ENCODE peak calls at places on chromosome 6, in four cellular contexts. One of them, this sample, is unnamed.

GRCh38 chr6:85669735-85670194 is 27.1 kb upstream of the SYNCRIP start:
- DNase-seq in IMR-90: peak
- DNase-seq in K562: no peak
- DNase-seq in A549: no peak
- DNase-seq in this sample: peak

GRCh38 chr6:155486795-155487294 is 31.2 kb upstream of the NOX3 start:
- DNase-seq in IMR-90: no peak
- DNase-seq in K562: no peak
- DNase-seq in A549: no peak
- DNase-seq in this sample: no peak

GRCh38 chr6:6633898-6634734 is 45.6 kb downstream of the LY86 start:
- DNase-seq in IMR-90: no peak
- DNase-seq in K562: no peak
- DNase-seq in A549: no peak
- DNase-seq in this sample: no peak

GRCh38 chr6:118986312-118986711 is 51.4 kb upstream of the MCM9 start:
- DNase-seq in IMR-90: no peak
- DNase-seq in K562: no peak
- DNase-seq in A549: no peak
- DNase-seq in this sample: no peak

GRCh38 chr6:16043171-16044142 is 85.4 kb upstream of the MYLIP start:
- DNase-seq in IMR-90: no peak
- DNase-seq in K562: no peak
- DNase-seq in A549: no peak
- DNase-seq in this sample: peak

GRCh38 chr6:22017272-22017671 is 279.6 kb downstream of the PRL start:
- DNase-seq in IMR-90: peak
- DNase-seq in K562: no peak
- DNase-seq in A549: no peak
- DNase-seq in this sample: no peak

GRCh38 chr6:64037421-64037820 is 401.8 kb downstream of the PHF3 start:
- DNase-seq in IMR-90: peak
- DNase-seq in K562: no peak
- DNase-seq in A549: no peak
- DNase-seq in this sample: no peak

GRCh38 chr6:21340563-21340962 is 253.0 kb upstream of the SOX4 start:
- DNase-seq in IMR-90: no peak
- DNase-seq in K562: no peak
- DNase-seq in A549: no peak
- DNase-seq in this sample: no peak

GRCh38 chr6:116280161-116280959 is 630 bp upstream of the TSPYL1 start:
- DNase-seq in IMR-90: peak
- DNase-seq in K562: no peak
- DNase-seq in A549: peak
- DNase-seq in this sample: no peak

DNA sequence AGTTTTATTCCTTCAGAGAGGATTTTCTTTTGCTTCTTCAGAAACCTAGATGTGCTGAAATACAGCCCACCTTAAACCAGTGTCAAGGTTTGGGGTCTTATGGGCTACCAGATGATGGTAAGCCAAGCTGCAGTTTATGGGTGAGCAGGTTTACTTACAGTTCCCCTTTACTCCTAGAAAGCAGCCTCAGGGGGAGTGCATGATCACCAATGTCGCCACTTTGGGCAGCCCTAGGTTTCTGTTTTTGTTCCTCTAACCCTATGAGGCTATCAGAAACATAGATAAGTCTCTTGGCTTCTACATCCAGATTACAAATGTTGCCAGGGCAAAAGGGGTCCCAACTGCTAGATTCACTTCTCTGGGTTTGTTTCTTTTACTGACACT is 67.2 kb downstream of the TRIM27 start:
- DNase-seq in IMR-90: no peak
- DNase-seq in K562: no peak
- DNase-seq in A549: no peak
- DNase-seq in this sample: no peak
- TF ChIP-seq ELK1 in IMR-90: no peak
- TF ChIP-seq ELK1 in K562: no peak
- TF ChIP-seq ELK1 in A549: no peak
- TF ChIP-seq ELK1 in this sample: no peak

GRCh38 chr6:134455319-134455718 is 137.4 kb upstream of the SGK1 start:
- DNase-seq in IMR-90: no peak
- DNase-seq in K562: no peak
- DNase-seq in A549: no peak
- DNase-seq in this sample: no peak

GRCh38 chr6:134456284-134456683 is 138.4 kb upstream of the SGK1 start:
- DNase-seq in IMR-90: no peak
- DNase-seq in K562: no peak
- DNase-seq in A549: no peak
- DNase-seq in this sample: no peak

GRCh38 chr6:134454794-134455193 is 136.9 kb upstream of the SGK1 start:
- DNase-seq in IMR-90: peak
- DNase-seq in K562: no peak
- DNase-seq in A549: no peak
- DNase-seq in this sample: no peak

GRCh38 chr6:134457941-134458340 is 140.0 kb upstream of the SGK1 start:
- DNase-seq in IMR-90: no peak
- DNase-seq in K562: no peak
- DNase-seq in A549: peak
- DNase-seq in this sample: no peak

GRCh38 chr6:134458857-134459657 is 141.1 kb upstream of the SGK1 start:
- DNase-seq in IMR-90: no peak
- DNase-seq in K562: no peak
- DNase-seq in A549: no peak
- DNase-seq in this sample: no peak
- TF ChIP-seq ELK1 in IMR-90: no peak
- TF ChIP-seq ELK1 in K562: no peak
- TF ChIP-seq ELK1 in A549: no peak
- TF ChIP-seq ELK1 in this sample: no peak

GRCh38 chr6:169175360-169175887 is 78.2 kb downstream of the THBS2 start:
- DNase-seq in IMR-90: no peak
- DNase-seq in K562: no peak
- DNase-seq in A549: no peak
- DNase-seq in this sample: no peak
- TF ChIP-seq ELK1 in IMR-90: no peak
- TF ChIP-seq ELK1 in K562: no peak
- TF ChIP-seq ELK1 in A549: no peak
- TF ChIP-seq ELK1 in this sample: no peak

GRCh38 chr6:56733298-56733697 is 90.6 kb upstream of the DST start:
- DNase-seq in IMR-90: no peak
- DNase-seq in K562: no peak
- DNase-seq in A549: no peak
- DNase-seq in this sample: no peak

GRCh38 chr6:56730663-56731529 is 88.2 kb upstream of the DST start:
- DNase-seq in IMR-90: peak
- DNase-seq in K562: no peak
- DNase-seq in A549: no peak
- DNase-seq in this sample: no peak

GRCh38 chr6:56732517-56732916 is 89.8 kb upstream of the DST start:
- DNase-seq in IMR-90: no peak
- DNase-seq in K562: no peak
- DNase-seq in A549: no peak
- DNase-seq in this sample: no peak

GRCh38 chr6:56727097-56727845 is 84.6 kb upstream of the DST start:
- DNase-seq in IMR-90: no peak
- DNase-seq in K562: no peak
- DNase-seq in A549: no peak
- DNase-seq in this sample: no peak

DNA sequence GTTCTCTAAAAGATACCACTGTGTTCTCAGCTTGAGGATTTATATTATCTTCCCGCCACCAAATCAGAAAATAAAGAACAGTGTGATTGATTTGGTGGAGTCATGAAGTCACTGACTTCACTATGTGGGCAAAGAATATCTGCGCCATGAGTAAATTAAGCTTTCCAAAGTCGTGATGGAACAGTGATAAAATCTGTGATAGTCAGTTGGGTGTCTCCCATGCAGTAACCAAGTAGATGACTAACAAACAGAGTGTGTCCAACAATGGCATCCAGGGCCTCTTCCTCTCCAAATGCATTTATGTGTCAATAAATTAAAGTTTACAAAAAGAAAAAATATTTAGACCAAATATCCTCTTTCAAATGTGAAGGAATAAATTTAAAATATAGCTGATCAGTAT is 87.0 kb upstream of the DST start:
- DNase-seq in IMR-90: peak
- DNase-seq in K562: no peak
- DNase-seq in A549: no peak
- DNase-seq in this sample: no peak
- TF ChIP-seq ELK1 in IMR-90: no peak
- TF ChIP-seq ELK1 in K562: no peak
- TF ChIP-seq ELK1 in A549: no peak
- TF ChIP-seq ELK1 in this sample: no peak

DNA sequence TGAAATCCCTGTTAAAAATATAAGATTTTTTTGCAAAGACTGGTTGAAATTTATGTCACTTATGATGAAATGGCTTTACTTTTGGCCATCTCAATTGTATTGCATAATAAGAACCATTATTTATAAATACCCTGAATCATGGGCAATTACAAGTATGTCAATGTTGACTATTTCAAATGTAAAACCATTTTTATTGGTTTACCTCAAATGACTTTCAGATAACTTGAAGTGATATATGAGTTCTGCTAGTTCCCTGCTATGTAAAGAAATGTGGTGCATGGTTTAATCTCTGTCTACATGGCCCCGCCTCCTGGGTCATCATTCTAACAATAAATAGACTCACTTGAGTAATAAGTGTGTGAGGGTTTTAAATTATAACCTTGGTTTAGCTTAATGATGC is 275.6 kb upstream of the PREP start:
- DNase-seq in IMR-90: peak
- DNase-seq in K562: no peak
- DNase-seq in A549: no peak
- DNase-seq in this sample: no peak
- TF ChIP-seq ELK1 in IMR-90: no peak
- TF ChIP-seq ELK1 in K562: no peak
- TF ChIP-seq ELK1 in A549: no peak
- TF ChIP-seq ELK1 in this sample: no peak

GRCh38 chr6:2205396-2205795 is 40.0 kb downstream of the GMDS start:
- DNase-seq in IMR-90: no peak
- DNase-seq in K562: no peak
- DNase-seq in A549: no peak
- DNase-seq in this sample: no peak

GRCh38 chr6:2204272-2204671 is 41.1 kb downstream of the GMDS start:
- DNase-seq in IMR-90: no peak
- DNase-seq in K562: no peak
- DNase-seq in A549: no peak
- DNase-seq in this sample: no peak

GRCh38 chr6:2213082-2213481 is 32.3 kb downstream of the GMDS start:
- DNase-seq in IMR-90: no peak
- DNase-seq in K562: no peak
- DNase-seq in A549: no peak
- DNase-seq in this sample: no peak

GRCh38 chr6:2209226-2209809 is 36.1 kb downstream of the GMDS start:
- DNase-seq in IMR-90: peak
- DNase-seq in K562: no peak
- DNase-seq in A549: peak
- DNase-seq in this sample: peak
- TF ChIP-seq ELK1 in IMR-90: no peak
- TF ChIP-seq ELK1 in K562: no peak
- TF ChIP-seq ELK1 in A549: no peak
- TF ChIP-seq ELK1 in this sample: no peak

GRCh38 chr6:43737272-43738081 is 32.5 kb upstream of the VEGFA start:
- DNase-seq in IMR-90: peak
- DNase-seq in K562: no peak
- DNase-seq in A549: no peak
- DNase-seq in this sample: no peak
- TF ChIP-seq ELK1 in IMR-90: no peak
- TF ChIP-seq ELK1 in K562: no peak
- TF ChIP-seq ELK1 in A549: no peak
- TF ChIP-seq ELK1 in this sample: no peak

GRCh38 chr6:125004797-125005595 is 42.8 kb downstream of the RNF217 start:
- DNase-seq in IMR-90: no peak
- DNase-seq in K562: no peak
- DNase-seq in A549: peak
- DNase-seq in this sample: no peak

GRCh38 chr6:125001684-125002083 is 39.4 kb downstream of the RNF217 start:
- DNase-seq in IMR-90: no peak
- DNase-seq in K562: no peak
- DNase-seq in A549: no peak
- DNase-seq in this sample: no peak

GRCh38 chr6:125004198-125004597 is 42.0 kb downstream of the RNF217 start:
- DNase-seq in IMR-90: no peak
- DNase-seq in K562: peak
- DNase-seq in A549: no peak
- DNase-seq in this sample: no peak

GRCh38 chr6:125003070-125003469 is 40.8 kb downstream of the RNF217 start:
- DNase-seq in IMR-90: no peak
- DNase-seq in K562: no peak
- DNase-seq in A549: no peak
- DNase-seq in this sample: no peak

GRCh38 chr6:125002090-125002741 is 40.0 kb downstream of the RNF217 start:
- DNase-seq in IMR-90: peak
- DNase-seq in K562: no peak
- DNase-seq in A549: no peak
- DNase-seq in this sample: no peak
- TF ChIP-seq ELK1 in IMR-90: no peak
- TF ChIP-seq ELK1 in K562: no peak
- TF ChIP-seq ELK1 in A549: no peak
- TF ChIP-seq ELK1 in this sample: no peak

DNA sequence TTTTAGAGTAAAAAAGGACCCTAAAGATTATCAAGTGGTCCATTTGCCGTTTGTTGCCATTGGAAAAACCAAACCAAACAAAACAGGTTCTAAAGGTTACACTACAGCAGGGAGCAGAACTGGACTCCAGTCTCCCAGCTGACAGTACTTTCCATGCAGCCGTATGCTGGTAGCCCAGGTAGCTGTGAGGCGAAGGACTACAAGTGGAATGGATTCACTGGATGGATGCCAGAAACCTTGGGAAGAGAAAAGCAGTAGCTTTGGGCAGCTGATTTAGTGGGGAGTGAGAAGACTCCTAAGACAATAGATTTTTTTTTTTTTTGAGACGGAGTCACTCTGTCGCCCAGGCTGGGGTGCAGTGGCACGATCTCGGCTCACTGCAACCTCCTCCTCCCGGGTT is 88.3 kb downstream of the SASH1 start:
- DNase-seq in IMR-90: no peak
- DNase-seq in K562: no peak
- DNase-seq in A549: no peak
- DNase-seq in this sample: no peak
- TF ChIP-seq ELK1 in IMR-90: no peak
- TF ChIP-seq ELK1 in K562: no peak
- TF ChIP-seq ELK1 in A549: no peak
- TF ChIP-seq ELK1 in this sample: no peak

DNA sequence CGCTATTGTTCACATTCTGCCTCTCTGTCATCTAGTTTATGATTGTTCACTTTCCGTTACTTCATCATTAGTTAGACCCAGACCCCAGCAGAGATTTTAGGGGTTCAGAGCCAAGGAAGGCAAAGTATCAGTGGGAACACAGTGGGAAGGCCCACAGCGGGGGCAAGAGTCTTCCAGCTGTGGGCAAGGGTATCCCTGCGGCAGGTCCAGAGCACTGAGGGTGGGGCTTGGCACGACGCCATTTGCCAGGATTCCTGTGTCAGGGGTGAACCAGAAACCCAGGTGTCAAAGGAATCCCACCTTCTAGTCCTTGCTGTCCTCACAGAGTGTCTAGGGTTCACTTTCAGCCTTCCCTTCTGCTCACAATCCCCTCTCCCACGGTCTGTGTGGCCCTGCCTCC is 13.3 kb downstream of the RAET1E start:
- DNase-seq in IMR-90: no peak
- DNase-seq in K562: no peak
- DNase-seq in A549: no peak
- DNase-seq in this sample: no peak
- TF ChIP-seq ELK1 in IMR-90: no peak
- TF ChIP-seq ELK1 in K562: no peak
- TF ChIP-seq ELK1 in A549: no peak
- TF ChIP-seq ELK1 in this sample: no peak